ENCODE peak calls at places on chromosomes 1 and 21, in six cellular contexts. N is OCI-LY7, P is neuronal stem cell, C is mesenchymal stem cell, E is astrocyte, V is IMR-90. G is an unnamed sample. For H3K36me3, the result is how much of the 10 kb centered on the place peaks cover.

GRCh38 chr1:43750083-43750482 is 42.7 kb downstream of the ST3GAL3 start:
- DNase-seq in N (no peak), P (no peak), C (no peak), E (no peak), V (peak), G (no peak)

GRCh38 chr1:47333578-47333921 is at the start of gene CMPK1:
- DNase-seq in N (peak), P (peak), C (peak), E (peak), V (peak), G (peak)

GRCh38 chr21:26798856-26799751 is 46.1 kb downstream of the ADAMTS1 start:
- DNase-seq in N (no peak), P (no peak), C (peak), E (peak), V (peak), G (no peak)

GRCh38 chr1:156896490-156897033 is 3.0 kb downstream of the PEAR1 start:
- DNase-seq in N (no peak), P (no peak), C (peak), E (peak), V (peak), G (no peak)

GRCh38 chr21:39676054-39676771 is 63.5 kb downstream of the B3GALT5 start:
- DNase-seq in N (no peak), P (no peak), C (peak), E (peak), V (no peak), G (no peak)

GRCh38 chr1:234746798-234747196 is 136.8 kb upstream of the IRF2BP2 start:
- DNase-seq in N (no peak), P (no peak), C (no peak), E (no peak), V (no peak), G (no peak)

GRCh38 chr1:64864018-64864945 is 102.1 kb downstream of the JAK1 start:
- DNase-seq in N (peak), P (no peak), C (peak), E (no peak), V (no peak), G (peak)

GRCh38 chr1:93180723-93181613 is at the start of gene CCDC18:
- DNase-seq in N (peak), P (no peak), C (peak), E (peak), V (peak), G (peak)

GRCh38 chr1:36062321-36062720 is 21.6 kb upstream of the TEKT2 start:
- DNase-seq in N (no peak), P (no peak), C (no peak), E (no peak), V (no peak), G (no peak)

GRCh38 chr1:66489146-66489545 is 44.8 kb upstream of the SGIP1 start:
- DNase-seq in N (no peak), P (no peak), C (peak), E (peak), V (peak), G (no peak)

GRCh38 chr1:88111806-88112205 is 572.3 kb upstream of the PKN2 start:
- DNase-seq in N (no peak), P (no peak), C (no peak), E (no peak), V (no peak), G (no peak)

GRCh38 chr1:221011145-221011544 is 131.9 kb downstream of the HLX start:
- DNase-seq in N (no peak), P (no peak), C (no peak), E (no peak), V (no peak), G (no peak)

GRCh38 chr1:162587347-162587746 is 25.8 kb downstream of the UAP1 start:
- DNase-seq in N (no peak), P (no peak), C (no peak), E (no peak), V (no peak), G (no peak)

GRCh38 chr1:206900149-206900548 is 2.9 kb downstream of the IL24 start:
- DNase-seq in N (no peak), P (no peak), C (no peak), E (no peak), V (no peak), G (no peak)

GRCh38 chr1:7432102-7432895 is 338.8 kb upstream of the VAMP3 start:
- DNase-seq in N (no peak), P (no peak), C (no peak), E (no peak), V (no peak), G (no peak)

GRCh38 chr1:170692866-170693575 is 29.1 kb downstream of the PRRX1 start:
- DNase-seq in N (no peak), P (no peak), C (peak), E (peak), V (peak), G (no peak)

GRCh38 chr1:8006037-8006963 is 19.8 kb downstream of the ERRFI1 start:
- DNase-seq in N (no peak), P (no peak), C (peak), E (no peak), V (no peak), G (no peak)

GRCh38 chr1:112744019-112744578 is 29.0 kb upstream of the PPM1J start:
- DNase-seq in N (no peak), P (peak), C (peak), E (peak), V (peak), G (no peak)

GRCh38 chr1:6412896-6413295 is 6.8 kb downstream of the HES2 start:
- DNase-seq in N (no peak), P (no peak), C (no peak), E (peak), V (no peak), G (no peak)

GRCh38 chr1:4212796-4213195 is 312.7 kb upstream of the C1orf174 start:
- DNase-seq in N (no peak), P (no peak), C (no peak), E (no peak), V (no peak), G (no peak)

GRCh38 chr1:114540202-114540601 is 29.2 kb upstream of the TRIM33 start:
- DNase-seq in N (no peak), P (no peak), C (no peak), E (no peak), V (no peak), G (no peak)

GRCh38 chr1:232044728-232045127 is 418.1 kb downstream of the DISC1 start:
- DNase-seq in N (no peak), P (no peak), C (no peak), E (no peak), V (no peak), G (no peak)
- H3K4me2 ChIP-seq in N (no peak), P (no peak), C (no peak), E (no peak), V (no peak), G (no peak)

DNA sequence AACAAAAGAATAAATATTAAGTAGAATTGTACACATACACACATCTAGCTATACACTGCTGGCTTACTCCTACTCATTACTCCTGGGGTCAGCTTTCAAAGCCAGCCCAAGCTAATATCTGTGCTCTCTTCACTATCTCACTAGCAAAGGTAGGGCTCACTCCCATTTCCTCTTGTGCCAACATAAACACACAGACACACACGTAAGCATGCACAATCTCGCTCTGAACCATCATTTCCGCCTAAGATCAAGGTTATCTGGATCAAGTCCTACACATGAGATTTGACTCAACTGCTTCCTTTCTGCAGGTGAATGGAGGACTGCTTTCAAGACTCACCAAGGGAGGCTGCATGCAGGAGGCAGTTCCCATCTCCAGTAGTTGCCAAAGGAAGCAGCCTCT is 28.8 kb upstream of the MTMR11 start:
- DNase-seq in N (no peak), P (no peak), C (no peak), E (no peak), V (no peak), G (no peak)
- H3K36me3 ChIP-seq in N (under half), P (under half), C (half or more), E (under half), V (under half), G (under half)

GRCh38 chr1:229130028-229130668 is 140.8 kb upstream of the RAB4A start:
- DNase-seq in N (peak), P (no peak), C (no peak), E (no peak), V (no peak), G (no peak)
- H3K4me2 ChIP-seq in N (peak), P (no peak), C (no peak), E (no peak), V (no peak), G (no peak)

GRCh38 chr1:147580609-147581008 is 39.3 kb downstream of the BCL9 start:
- DNase-seq in N (no peak), P (no peak), C (no peak), E (no peak), V (no peak), G (peak)
- H3K36me3 ChIP-seq in N (under half), P (under half), C (under half), E (under half), V (under half), G (under half)

DNA sequence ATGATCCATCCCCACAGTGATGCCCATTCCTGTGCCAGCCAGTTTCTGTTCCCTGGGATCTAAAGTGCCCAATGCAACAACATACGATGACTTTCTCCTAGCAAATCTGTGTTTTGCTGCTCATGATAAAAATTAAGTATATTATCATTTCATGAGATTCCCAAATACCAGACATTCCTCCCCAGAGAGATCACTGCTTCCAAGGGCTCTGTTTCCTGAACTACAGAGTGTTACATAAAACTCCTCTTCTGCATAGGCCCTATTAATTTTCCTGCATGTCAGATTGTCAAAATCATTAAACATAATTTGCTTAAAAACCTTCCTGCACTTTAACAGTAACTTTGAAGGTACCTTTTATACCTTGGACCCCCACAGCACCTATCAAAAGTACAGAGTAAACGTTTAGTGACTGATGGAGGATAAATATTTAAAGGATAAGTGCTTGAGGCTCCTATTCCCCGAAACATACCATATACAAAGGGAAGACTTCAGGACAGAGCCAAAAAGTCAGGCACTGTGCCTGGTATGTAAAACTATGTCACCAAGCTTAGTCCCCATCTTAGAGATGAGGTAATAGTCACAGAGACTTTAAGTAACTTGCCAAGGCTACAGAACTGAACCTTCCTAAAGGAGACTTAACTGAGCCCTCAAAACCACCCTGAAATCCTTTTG is 50.2 kb downstream of the SLC25A24 start:
- DNase-seq in N (no peak), P (no peak), C (no peak), E (peak), V (peak), G (no peak)
- H3K4me2 ChIP-seq in N (no peak), P (no peak), C (no peak), E (peak), V (peak), G (no peak)